ENCODE peak calls at places on chromosomes 13 and 19, in six cellular contexts. M, S, J, H, I and W are unnamed samples.

GRCh38 chr19:48506138-48506733 is 5.4 kb downstream of the LMTK3 start:
- DNase-seq in I (peak; percentile 79), J (peak; percentile 62), H (no peak), M (no peak), S (peak; percentile 47), W (peak; percentile 33)

GRCh38 chr13:103022328-103022727 is 43.9 kb downstream of the SLC10A2 start:
- DNase-seq in M (no peak), S (no peak), I (peak; percentile 7), J (no peak), H (no peak), W (no peak)

GRCh38 chr19:4979211-4979807 is 10.4 kb downstream of the KDM4B start:
- DNase-seq in H (no peak), M (no peak), I (no peak), J (no peak), S (no peak), W (no peak)

GRCh38 chr13:59394526-59394925 is 769.2 kb downstream of the DIAPH3 start:
- DNase-seq in M (no peak), J (no peak), H (no peak), I (no peak), S (no peak), W (no peak)

GRCh38 chr19:45765365-45766292 is 3.4 kb downstream of the SIX5 start:
- DNase-seq in J (no peak), I (no peak), M (no peak), S (no peak), H (no peak), W (no peak)

GRCh38 chr13:100392709-100393630 is 195.6 kb downstream of the GGACT start:
- DNase-seq in S (peak; percentile 100), M (peak; percentile 14), I (peak; percentile 86), H (no peak), J (peak; percentile 100), W (peak; percentile 86)

GRCh38 chr19:55504981-55505380 is 16.7 kb downstream of the SSC5D start:
- DNase-seq in S (no peak), M (no peak), I (no peak), J (no peak), H (no peak), W (no peak)

GRCh38 chr19:34996978-34997640 is 3.0 kb upstream of the GRAMD1A start:
- DNase-seq in I (no peak), J (no peak), S (no peak), H (no peak), M (no peak), W (no peak)

GRCh38 chr19:41416194-41416674 is 10.9 kb downstream of the B3GNT8 start:
- DNase-seq in I (no peak), J (no peak), S (no peak), M (no peak), H (no peak), W (no peak)

GRCh38 chr19:34655651-34656050 is 21.3 kb downstream of the SCGB2B2 start:
- DNase-seq in I (no peak), M (no peak), J (no peak), S (no peak), H (no peak), W (no peak)

GRCh38 chr13:100541882-100542545 is 46.6 kb downstream of the GGACT start:
- DNase-seq in J (no peak), H (peak; percentile 37), S (no peak), M (no peak), I (no peak), W (no peak)

GRCh38 chr13:48233097-48233885 is at the start of gene ITM2B:
- DNase-seq in M (peak; percentile 59), J (peak; percentile 73), H (peak; percentile 74), S (peak; percentile 65), I (no peak), W (peak; percentile 80)

DNA sequence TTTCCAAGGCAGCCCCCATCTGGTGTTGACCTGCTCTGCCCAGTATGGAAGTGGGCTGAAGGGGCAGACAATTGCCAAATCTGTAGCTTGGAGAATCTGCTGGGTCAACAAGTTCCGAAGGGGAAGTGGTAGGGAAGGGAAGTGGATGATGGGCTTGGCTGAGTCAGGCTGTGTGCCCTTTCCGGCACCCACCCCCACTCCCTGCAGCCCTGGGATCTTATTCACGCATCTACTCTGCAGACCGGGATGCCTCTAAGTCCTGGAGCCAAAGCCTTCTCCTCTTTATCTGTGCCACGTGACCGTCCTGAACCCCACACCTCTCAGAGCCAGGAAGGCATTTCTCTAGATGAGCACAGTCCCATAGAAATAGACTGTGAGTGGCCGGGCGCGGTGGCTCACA is 7.5 kb upstream of the C5AR2 start:
- DNase-seq in S (no peak), J (no peak), M (no peak), I (no peak), H (no peak), W (no peak)
- H2AFZ ChIP-seq in S (peak overlapping the region; percentile 5), J (no peak overlapping the region), M (no peak overlapping the region), I (no peak overlapping the region), H (peak overlapping the region; percentile 9), W (peak overlapping the region; percentile 23)

DNA sequence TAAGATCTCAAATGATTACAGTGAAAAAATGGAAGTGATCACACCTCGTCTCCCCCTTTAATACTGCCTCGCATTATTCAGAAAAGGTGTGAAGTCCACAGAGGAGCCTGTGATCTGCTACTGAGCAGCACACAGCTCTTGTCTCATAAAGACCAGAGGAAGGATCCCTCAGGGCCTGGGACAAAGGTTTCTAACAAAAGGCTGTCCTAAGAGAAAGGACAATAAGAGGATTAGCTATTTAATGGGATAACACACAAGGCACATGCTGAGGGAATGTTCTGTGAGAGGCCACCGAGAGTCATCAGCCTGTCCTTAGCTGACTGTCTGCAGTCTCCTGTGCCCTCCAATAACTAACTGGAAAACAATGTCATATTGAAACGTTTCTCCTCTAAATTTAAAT is 26.7 kb downstream of the EBPL start:
- DNase-seq in I (no peak), J (no peak), S (no peak), H (no peak), M (peak; percentile 63), W (no peak)
- H4K91ac ChIP-seq in I (no peak overlapping the region), J (no peak overlapping the region), S (no peak overlapping the region), H (no peak overlapping the region), M (no peak overlapping the region), W (no peak overlapping the region)

GRCh38 chr19:2253106-2254051 is 2.8 kb downstream of the JSRP1 start:
- DNase-seq in H (peak; percentile 84), I (no peak), J (no peak), M (no peak), S (no peak), W (peak; percentile 79)
- H2AFZ ChIP-seq in H (peak overlapping the region; percentile 55), I (no peak overlapping the region), J (peak overlapping the region; percentile 1), M (no peak overlapping the region), S (peak overlapping the region; percentile 70), W (no peak overlapping the region)

DNA sequence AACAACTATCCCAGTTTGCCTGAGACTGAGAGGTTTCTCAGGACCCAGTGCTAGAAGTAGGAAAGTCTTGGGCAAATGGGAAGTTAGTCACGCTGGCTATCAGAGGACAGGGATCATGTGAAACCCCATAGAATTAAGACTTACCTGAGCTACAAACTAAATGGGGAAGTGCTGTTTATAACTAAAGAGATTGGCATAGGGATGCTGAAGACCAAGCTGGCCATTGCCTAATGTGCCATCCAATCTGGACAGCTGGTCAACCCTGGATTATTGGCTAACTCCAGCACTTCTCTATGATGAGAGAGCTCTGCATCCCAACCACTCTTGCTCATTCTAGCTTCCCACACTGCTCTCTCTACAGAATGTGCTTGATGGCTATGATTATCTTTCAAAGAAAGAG is 216.1 kb downstream of the TDRD3 start:
- DNase-seq in H (no peak), S (no peak), J (no peak), M (no peak), I (no peak), W (no peak)
- H4K91ac ChIP-seq in H (no peak overlapping the region), S (no peak overlapping the region), J (no peak overlapping the region), M (no peak overlapping the region), I (no peak overlapping the region), W (no peak overlapping the region)

GRCh38 chr13:77836423-77836822 is 82.2 kb downstream of the EDNRB start:
- DNase-seq in J (peak; percentile 78), S (peak; percentile 44), H (no peak), I (peak; percentile 73), M (no peak), W (no peak)
- H2AFZ ChIP-seq in J (no peak overlapping the region), S (peak overlapping the region; percentile 14), H (peak overlapping the region; percentile 40), I (no peak overlapping the region), M (peak overlapping the region; percentile 46), W (no peak overlapping the region)

DNA sequence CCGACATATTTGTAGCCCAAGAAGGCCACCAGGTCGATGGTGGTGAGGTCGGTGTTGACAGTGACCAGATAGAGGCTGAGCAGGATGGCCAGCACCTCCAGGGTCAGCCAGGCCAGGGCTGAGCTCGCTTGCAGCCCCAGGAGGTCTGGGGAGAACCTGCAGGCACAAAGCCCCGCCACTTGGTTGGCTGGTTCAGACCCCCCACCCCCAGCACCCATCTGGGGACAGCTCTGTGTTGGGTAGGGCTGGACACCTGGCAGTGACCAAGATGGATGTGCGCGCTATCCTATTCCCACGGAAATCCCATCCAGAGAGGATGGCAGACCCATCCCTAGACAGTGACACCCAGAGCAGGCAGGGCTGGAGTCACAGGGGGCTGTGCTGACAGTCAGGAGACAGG is 3.5 kb downstream of the C19orf33 start:
- DNase-seq in H (no peak), J (no peak), M (no peak), I (no peak), S (no peak), W (no peak)
- H4K91ac ChIP-seq in H (no peak overlapping the region), J (no peak overlapping the region), M (no peak overlapping the region), I (no peak overlapping the region), S (no peak overlapping the region), W (no peak overlapping the region)